ENCODE peak calls at places on chromosomes 6 and 20, in five cellular contexts. One of them, this sample, is unnamed.

GRCh38 chr6:6678185-6678671 is 89.7 kb downstream of the LY86 start:
- DNase-seq in endodermal cell: peak
- DNase-seq in mesenchymal stem cell: peak
- DNase-seq in A549: peak
- DNase-seq in transverse colon: peak
- DNase-seq in this sample: peak

GRCh38 chr6:122604676-122605075 is 5.5 kb upstream of the PKIB start:
- DNase-seq in endodermal cell: no peak
- DNase-seq in mesenchymal stem cell: no peak
- DNase-seq in A549: no peak
- DNase-seq in transverse colon: no peak
- DNase-seq in this sample: no peak

GRCh38 chr6:37794825-37795224 is 24.7 kb upstream of the ZFAND3 start:
- DNase-seq in endodermal cell: no peak
- DNase-seq in mesenchymal stem cell: peak
- DNase-seq in A549: no peak
- DNase-seq in transverse colon: no peak
- DNase-seq in this sample: peak

GRCh38 chr6:56531839-56532595 is 110.7 kb downstream of the DST start:
- DNase-seq in endodermal cell: no peak
- DNase-seq in mesenchymal stem cell: no peak
- DNase-seq in A549: no peak
- DNase-seq in transverse colon: no peak
- DNase-seq in this sample: no peak

GRCh38 chr6:144131248-144131709 is 19.0 kb upstream of the STX11 start:
- DNase-seq in endodermal cell: no peak
- DNase-seq in mesenchymal stem cell: no peak
- DNase-seq in A549: peak
- DNase-seq in transverse colon: no peak
- DNase-seq in this sample: peak

GRCh38 chr6:56036911-56037310 is 161.5 kb upstream of the BMP5 start:
- DNase-seq in endodermal cell: no peak
- DNase-seq in mesenchymal stem cell: no peak
- DNase-seq in A549: no peak
- DNase-seq in transverse colon: no peak
- DNase-seq in this sample: no peak

GRCh38 chr6:44430322-44430721 is 42.8 kb downstream of the CDC5L start:
- DNase-seq in endodermal cell: no peak
- DNase-seq in mesenchymal stem cell: peak
- DNase-seq in A549: no peak
- DNase-seq in transverse colon: no peak
- DNase-seq in this sample: no peak

GRCh38 chr6:150713876-150714275 is 114.2 kb downstream of the PLEKHG1 start:
- DNase-seq in endodermal cell: no peak
- DNase-seq in mesenchymal stem cell: no peak
- DNase-seq in A549: no peak
- DNase-seq in transverse colon: no peak
- DNase-seq in this sample: no peak

GRCh38 chr6:167762259-167762962 is 64.3 kb upstream of the AFDN start:
- DNase-seq in endodermal cell: peak
- DNase-seq in mesenchymal stem cell: no peak
- DNase-seq in A549: no peak
- DNase-seq in transverse colon: no peak
- DNase-seq in this sample: no peak

GRCh38 chr6:121436966-121437756 is 1.7 kb downstream of the GJA1 start:
- DNase-seq in endodermal cell: peak
- DNase-seq in mesenchymal stem cell: peak
- DNase-seq in A549: peak
- DNase-seq in transverse colon: peak
- DNase-seq in this sample: peak

GRCh38 chr6:26054937-26055669 is 32.1 kb upstream of the HFE start:
- DNase-seq in endodermal cell: peak
- DNase-seq in mesenchymal stem cell: peak
- DNase-seq in A549: peak
- DNase-seq in transverse colon: peak
- DNase-seq in this sample: peak

GRCh38 chr20:48797275-48797825 is 30.4 kb downstream of the PREX1 start:
- DNase-seq in endodermal cell: peak
- DNase-seq in mesenchymal stem cell: no peak
- DNase-seq in A549: no peak
- DNase-seq in transverse colon: peak
- DNase-seq in this sample: no peak

GRCh38 chr6:163943647-163944395 is 529.3 kb downstream of the QKI start:
- DNase-seq in endodermal cell: peak
- DNase-seq in mesenchymal stem cell: peak
- DNase-seq in A549: no peak
- DNase-seq in transverse colon: no peak
- DNase-seq in this sample: no peak

GRCh38 chr6:72363844-72364740 is 257.8 kb upstream of the KCNQ5 start:
- DNase-seq in endodermal cell: no peak
- DNase-seq in mesenchymal stem cell: peak
- DNase-seq in A549: no peak
- DNase-seq in transverse colon: no peak
- DNase-seq in this sample: peak

GRCh38 chr6:14871196-14871595 is 374.7 kb upstream of the JARID2 start:
- DNase-seq in endodermal cell: no peak
- DNase-seq in mesenchymal stem cell: no peak
- DNase-seq in A549: no peak
- DNase-seq in transverse colon: no peak
- DNase-seq in this sample: no peak

GRCh38 chr6:43891072-43891870 is 121.3 kb downstream of the VEGFA start:
- DNase-seq in endodermal cell: peak
- DNase-seq in mesenchymal stem cell: no peak
- DNase-seq in A549: no peak
- DNase-seq in transverse colon: no peak
- DNase-seq in this sample: no peak

GRCh38 chr6:31806470-31807272 is at the start of gene LSM2:
- DNase-seq in endodermal cell: peak
- DNase-seq in mesenchymal stem cell: peak
- DNase-seq in A549: peak
- DNase-seq in transverse colon: peak
- DNase-seq in this sample: peak

GRCh38 chr6:129638055-129639019 is 71.6 kb downstream of the ARHGAP18 start:
- DNase-seq in endodermal cell: no peak
- DNase-seq in mesenchymal stem cell: peak
- DNase-seq in A549: peak
- DNase-seq in transverse colon: no peak
- DNase-seq in this sample: no peak

GRCh38 chr20:33656783-33657703 is 5.1 kb upstream of the C20orf144 start:
- DNase-seq in endodermal cell: no peak
- DNase-seq in mesenchymal stem cell: no peak
- DNase-seq in A549: no peak
- DNase-seq in transverse colon: no peak
- DNase-seq in this sample: no peak

GRCh38 chr6:165010556-165011535 is 298.6 kb downstream of the C6orf118 start:
- DNase-seq in endodermal cell: no peak
- DNase-seq in mesenchymal stem cell: peak
- DNase-seq in A549: no peak
- DNase-seq in transverse colon: no peak
- DNase-seq in this sample: no peak

GRCh38 chr6:142945446-142946180 is 637 bp upstream of the HIVEP2 start:
- DNase-seq in endodermal cell: peak
- DNase-seq in mesenchymal stem cell: no peak
- DNase-seq in A549: peak
- DNase-seq in transverse colon: peak
- DNase-seq in this sample: no peak

GRCh38 chr6:111657146-111657545 is 51.5 kb upstream of the TRAF3IP2 start:
- DNase-seq in endodermal cell: no peak
- DNase-seq in mesenchymal stem cell: peak
- DNase-seq in A549: no peak
- DNase-seq in transverse colon: no peak
- DNase-seq in this sample: peak

GRCh38 chr6:12233693-12234551 is 56.2 kb upstream of the EDN1 start:
- DNase-seq in endodermal cell: peak
- DNase-seq in mesenchymal stem cell: peak
- DNase-seq in A549: peak
- DNase-seq in transverse colon: peak
- DNase-seq in this sample: peak

GRCh38 chr20:25178563-25179438 is 16.7 kb upstream of the ENTPD6 start:
- DNase-seq in endodermal cell: peak
- DNase-seq in mesenchymal stem cell: peak
- DNase-seq in A549: peak
- DNase-seq in transverse colon: no peak
- DNase-seq in this sample: peak

GRCh38 chr20:49630396-49630951 is 62.5 kb upstream of the PTGIS start:
- DNase-seq in endodermal cell: peak
- DNase-seq in mesenchymal stem cell: no peak
- DNase-seq in A549: no peak
- DNase-seq in transverse colon: no peak
- DNase-seq in this sample: no peak

GRCh38 chr6:138087549-138087948 is 19.7 kb downstream of the PERP start:
- DNase-seq in endodermal cell: peak
- DNase-seq in mesenchymal stem cell: peak
- DNase-seq in A549: peak
- DNase-seq in transverse colon: no peak
- DNase-seq in this sample: peak

GRCh38 chr20:760751-761417 is 7.4 kb downstream of the SLC52A3 start:
- DNase-seq in endodermal cell: peak
- DNase-seq in mesenchymal stem cell: no peak
- DNase-seq in A549: peak
- DNase-seq in transverse colon: no peak
- DNase-seq in this sample: no peak

GRCh38 chr6:34143884-34144580 is 1.9 kb downstream of the GRM4 start:
- DNase-seq in endodermal cell: peak
- DNase-seq in mesenchymal stem cell: peak
- DNase-seq in A549: peak
- DNase-seq in transverse colon: no peak
- DNase-seq in this sample: no peak

GRCh38 chr6:36073587-36073986 is 46.0 kb downstream of the MAPK14 start:
- DNase-seq in endodermal cell: no peak
- DNase-seq in mesenchymal stem cell: no peak
- DNase-seq in A549: no peak
- DNase-seq in transverse colon: no peak
- DNase-seq in this sample: no peak

GRCh38 chr6:131914234-131914633 is 36.9 kb downstream of the CCN2 start:
- DNase-seq in endodermal cell: no peak
- DNase-seq in mesenchymal stem cell: no peak
- DNase-seq in A549: no peak
- DNase-seq in transverse colon: no peak
- DNase-seq in this sample: peak

GRCh38 chr6:137286926-137287325 is 67.7 kb upstream of the IFNGR1 start:
- DNase-seq in endodermal cell: no peak
- DNase-seq in mesenchymal stem cell: no peak
- DNase-seq in A549: no peak
- DNase-seq in transverse colon: no peak
- DNase-seq in this sample: peak

GRCh38 chr6:132919028-132919427 is 104.7 kb downstream of the RPS12 start:
- DNase-seq in endodermal cell: no peak
- DNase-seq in mesenchymal stem cell: peak
- DNase-seq in A549: no peak
- DNase-seq in transverse colon: no peak
- DNase-seq in this sample: no peak

GRCh38 chr6:154382707-154383106 is 26.1 kb upstream of the IPCEF1 start:
- DNase-seq in endodermal cell: no peak
- DNase-seq in mesenchymal stem cell: no peak
- DNase-seq in A549: no peak
- DNase-seq in transverse colon: no peak
- DNase-seq in this sample: no peak

DNA sequence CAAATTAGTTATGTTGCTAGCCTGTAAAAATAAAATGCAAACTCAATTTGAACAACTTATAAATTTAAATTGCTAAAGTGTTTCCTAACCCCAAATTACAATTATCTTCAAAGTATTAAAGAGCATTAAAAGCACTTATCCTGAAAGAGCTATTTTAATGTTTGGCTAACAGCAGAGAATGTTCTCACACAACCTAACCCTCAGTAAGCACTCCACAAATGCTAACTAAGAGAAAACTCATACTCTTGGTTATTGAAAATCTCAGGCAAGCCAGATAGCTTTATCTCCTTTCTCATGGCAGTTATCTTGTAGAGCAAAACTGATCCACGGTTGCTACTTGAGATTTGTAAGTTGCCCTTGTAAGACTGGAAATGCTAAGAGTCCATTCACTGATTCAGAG is 30.5 kb upstream of the ADGRF1 start:
- DNase-seq in endodermal cell: no peak
- DNase-seq in mesenchymal stem cell: no peak
- DNase-seq in A549: no peak
- DNase-seq in transverse colon: no peak
- DNase-seq in this sample: no peak
- H3K27ac ChIP-seq in endodermal cell: no peak
- H3K27ac ChIP-seq in mesenchymal stem cell: no peak
- H3K27ac ChIP-seq in A549: no peak
- H3K27ac ChIP-seq in transverse colon: no peak
- H3K27ac ChIP-seq in this sample: no peak

GRCh38 chr6:116447052-116447451 is 14.1 kb upstream of the CALHM6 start:
- DNase-seq in endodermal cell: no peak
- DNase-seq in mesenchymal stem cell: peak
- DNase-seq in A549: no peak
- DNase-seq in transverse colon: no peak
- DNase-seq in this sample: no peak

GRCh38 chr6:116447496-116448011 is 13.6 kb upstream of the CALHM6 start:
- DNase-seq in endodermal cell: no peak
- DNase-seq in mesenchymal stem cell: peak
- DNase-seq in A549: no peak
- DNase-seq in transverse colon: no peak
- DNase-seq in this sample: peak

GRCh38 chr6:116444575-116444974 is 16.6 kb upstream of the CALHM6 start:
- DNase-seq in endodermal cell: no peak
- DNase-seq in mesenchymal stem cell: no peak
- DNase-seq in A549: no peak
- DNase-seq in transverse colon: no peak
- DNase-seq in this sample: no peak

GRCh38 chr6:116444991-116445566 is 16.1 kb upstream of the CALHM6 start:
- DNase-seq in endodermal cell: no peak
- DNase-seq in mesenchymal stem cell: no peak
- DNase-seq in A549: no peak
- DNase-seq in transverse colon: no peak
- DNase-seq in this sample: peak

DNA sequence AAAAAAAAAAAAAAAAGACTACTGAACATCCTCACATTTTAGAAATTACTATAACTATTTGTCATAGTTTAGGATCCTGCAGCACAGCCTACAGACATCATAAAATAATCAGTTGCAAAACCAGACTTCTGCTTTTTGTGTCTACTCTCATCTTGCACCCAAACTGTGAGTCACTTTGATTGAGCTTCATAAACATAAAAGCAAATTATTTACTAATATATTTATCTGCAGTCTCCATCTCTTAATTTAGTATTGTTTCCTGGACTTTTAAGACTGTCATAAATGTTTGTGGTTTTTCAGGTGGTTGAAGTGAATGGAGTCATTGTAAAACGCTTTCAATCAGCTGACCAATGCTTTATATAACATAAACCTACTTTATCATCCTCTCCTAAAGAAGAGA is 14.8 kb upstream of the CALHM6 start:
- DNase-seq in endodermal cell: no peak
- DNase-seq in mesenchymal stem cell: peak
- DNase-seq in A549: no peak
- DNase-seq in transverse colon: no peak
- DNase-seq in this sample: peak
- H3K27ac ChIP-seq in endodermal cell: no peak
- H3K27ac ChIP-seq in mesenchymal stem cell: peak
- H3K27ac ChIP-seq in A549: no peak
- H3K27ac ChIP-seq in transverse colon: no peak
- H3K27ac ChIP-seq in this sample: peak

GRCh38 chr20:46704714-46705377 is 4.6 kb upstream of the SLC2A10 start:
- DNase-seq in endodermal cell: no peak
- DNase-seq in mesenchymal stem cell: no peak
- DNase-seq in A549: no peak
- DNase-seq in transverse colon: no peak
- DNase-seq in this sample: no peak
- H3K27ac ChIP-seq in endodermal cell: no peak
- H3K27ac ChIP-seq in mesenchymal stem cell: no peak
- H3K27ac ChIP-seq in A549: no peak
- H3K27ac ChIP-seq in transverse colon: no peak
- H3K27ac ChIP-seq in this sample: no peak

GRCh38 chr6:17193376-17193775 is 87.8 kb upstream of the RBM24 start:
- DNase-seq in endodermal cell: no peak
- DNase-seq in mesenchymal stem cell: no peak
- DNase-seq in A549: no peak
- DNase-seq in transverse colon: no peak
- DNase-seq in this sample: no peak
- H3K27ac ChIP-seq in endodermal cell: no peak
- H3K27ac ChIP-seq in mesenchymal stem cell: no peak
- H3K27ac ChIP-seq in A549: no peak
- H3K27ac ChIP-seq in transverse colon: no peak
- H3K27ac ChIP-seq in this sample: no peak